ENCODE peak calls at places on chromosome 1, in five cellular contexts. R is body of pancreas, O is ovary, H is adrenal gland, P is sigmoid colon. G is an unnamed sample.

GRCh38 chr1:236338096-236338495 is 56.0 kb upstream of the EDARADD start:
- DNase-seq in R (no peak), O (no peak), H (no peak), P (no peak), G (no peak)

GRCh38 chr1:36622741-36623648 is 140.3 kb upstream of the CSF3R start:
- DNase-seq in R (peak), O (no peak), H (no peak), P (no peak), G (no peak)

GRCh38 chr1:1756661-1757421 is 21.4 kb downstream of the NADK start:
- DNase-seq in R (no peak), O (no peak), H (peak), P (no peak), G (no peak)

GRCh38 chr1:85134583-85135455 is 66.0 kb downstream of the SYDE2 start:
- DNase-seq in R (peak), O (no peak), H (no peak), P (no peak), G (no peak)

GRCh38 chr1:197775282-197776262 is at the start of gene DENND1B:
- DNase-seq in R (peak), O (peak), H (peak), P (peak), G (peak)

GRCh38 chr1:119611701-119612113 is 36.4 kb downstream of the ZNF697 start:
- DNase-seq in R (peak), O (peak), H (peak), P (peak), G (peak)

GRCh38 chr1:219417610-219418009 is 195.3 kb downstream of the ZC3H11B start:
- DNase-seq in R (no peak), O (no peak), H (no peak), P (no peak), G (no peak)

GRCh38 chr1:196306421-196306820 is 301.8 kb downstream of the KCNT2 start:
- DNase-seq in R (no peak), O (no peak), H (no peak), P (no peak), G (no peak)

GRCh38 chr1:28893403-28894102 is 20.8 kb upstream of the EPB41 start:
- DNase-seq in R (no peak), O (no peak), H (no peak), P (no peak), G (no peak)

GRCh38 chr1:9731051-9731537 is 79.6 kb downstream of the PIK3CD start:
- DNase-seq in R (no peak), O (no peak), H (no peak), P (no peak), G (no peak)

GRCh38 chr1:230772457-230773395 is 25.5 kb downstream of the CAPN9 start:
- DNase-seq in R (peak), O (peak), H (peak), P (no peak), G (no peak)

GRCh38 chr1:2198571-2198970 is 4.0 kb upstream of the FAAP20 start:
- DNase-seq in R (peak), O (no peak), H (no peak), P (peak), G (no peak)

DNA sequence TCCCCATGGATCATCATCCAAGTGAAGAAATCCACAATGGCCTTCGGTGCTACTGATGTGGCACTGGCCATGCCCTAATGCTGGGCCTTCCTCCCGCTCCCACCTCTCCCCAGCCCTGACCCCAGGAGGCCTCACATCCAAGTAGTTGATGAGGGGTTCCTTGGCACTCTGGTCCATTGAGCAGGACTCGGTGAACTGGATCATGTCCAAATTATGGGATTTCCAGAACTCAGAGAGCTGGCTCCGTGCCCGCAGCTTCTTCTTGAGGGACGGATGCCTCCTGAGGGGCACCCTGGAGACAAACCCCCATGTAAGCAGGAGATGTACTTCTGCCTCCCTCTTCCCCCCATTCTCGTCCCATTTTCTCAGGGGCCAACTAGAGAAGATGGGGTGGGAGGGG is 929 bp downstream of the CTSE start:
- DNase-seq in R (peak), O (no peak), H (no peak), P (no peak), G (no peak)
- TF ChIP-seq POLR2A in R (no peak), O (no peak), H (no peak), P (no peak), G (no peak)

GRCh38 chr1:101025680-101026393 is at the start of gene DPH5:
- DNase-seq in R (peak), O (peak), H (peak), P (peak), G (peak)
- TF ChIP-seq POLR2A in R (peak), O (peak), H (no peak), P (peak), G (no peak)

GRCh38 chr1:77683142-77683835 is 831 bp upstream of the ZZZ3 start:
- DNase-seq in R (peak), O (peak), H (peak), P (peak), G (peak)
- TF ChIP-seq POLR2A in R (peak), O (peak), H (peak), P (no peak), G (no peak)

GRCh38 chr1:12343823-12344487 is 114.1 kb downstream of the VPS13D start:
- DNase-seq in R (no peak), O (no peak), H (no peak), P (no peak), G (no peak)
- TF ChIP-seq POLR2A in R (no peak), O (no peak), H (no peak), P (no peak), G (no peak)

GRCh38 chr1:207321790-207322530 is 482 bp downstream of the CD55 start:
- DNase-seq in R (no peak), O (no peak), H (no peak), P (no peak), G (peak)

GRCh38 chr1:207318072-207318619 is 3.3 kb upstream of the CD55 start:
- DNase-seq in R (no peak), O (no peak), H (no peak), P (no peak), G (no peak)

GRCh38 chr1:207319207-207319606 is 2.3 kb upstream of the CD55 start:
- DNase-seq in R (no peak), O (no peak), H (no peak), P (no peak), G (no peak)

GRCh38 chr1:207323425-207323976 is 2.0 kb downstream of the CD55 start:
- DNase-seq in R (no peak), O (no peak), H (no peak), P (no peak), G (no peak)

GRCh38 chr1:207321045-207321789 is at the start of gene CD55:
- DNase-seq in R (peak), O (peak), H (peak), P (peak), G (peak)
- TF ChIP-seq POLR2A in R (peak), O (peak), H (peak), P (peak), G (peak)

DNA sequence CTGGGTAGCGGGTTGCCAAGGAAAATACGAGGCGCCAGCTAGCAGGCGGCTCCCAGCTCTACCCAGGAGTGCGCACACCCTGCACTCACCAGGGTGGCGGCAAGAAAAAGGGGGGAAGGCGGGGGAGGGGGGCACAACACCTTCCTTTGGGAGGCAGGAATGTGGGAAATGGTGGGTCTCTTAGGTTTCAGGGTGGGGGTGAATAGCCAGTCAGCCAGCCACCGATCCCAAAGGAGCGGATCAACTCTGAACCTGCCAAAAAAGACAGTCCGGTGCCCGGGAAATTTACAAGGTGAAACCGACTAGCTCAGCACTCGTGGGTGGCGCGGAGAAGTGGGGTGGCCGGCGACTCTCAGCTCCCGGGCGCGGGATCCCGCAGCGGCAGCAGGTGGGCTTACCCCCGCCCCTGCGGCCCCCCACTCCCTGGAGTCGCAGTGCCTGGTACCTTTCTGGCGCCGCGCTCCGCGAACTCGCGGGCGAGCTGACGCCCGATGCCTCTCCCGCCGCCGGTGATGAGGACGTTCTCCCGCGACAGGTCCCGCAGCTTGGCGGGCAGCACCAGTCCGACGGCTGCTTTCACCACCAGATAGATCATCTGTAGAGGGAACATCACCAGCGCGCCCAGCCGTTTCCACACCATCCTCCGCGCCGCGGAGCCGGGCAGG is 1.2 kb downstream of the DHRS3 start:
- DNase-seq in R (peak), O (peak), H (no peak), P (peak), G (peak)
- TF ChIP-seq POLR2A in R (no peak), O (no peak), H (no peak), P (no peak), G (no peak)

GRCh38 chr1:156584813-156585212 is 5.3 kb downstream of the TTC24 start:
- DNase-seq in R (no peak), O (no peak), H (no peak), P (no peak), G (no peak)

GRCh38 chr1:156582388-156583022 is 3.0 kb downstream of the TTC24 start:
- DNase-seq in R (no peak), O (no peak), H (no peak), P (no peak), G (no peak)

GRCh38 chr1:156583821-156584622 is 4.5 kb downstream of the TTC24 start:
- DNase-seq in R (peak), O (peak), H (peak), P (peak), G (peak)

GRCh38 chr1:156579472-156579871 is at the start of gene TTC24:
- DNase-seq in R (no peak), O (no peak), H (no peak), P (peak), G (no peak)

DNA sequence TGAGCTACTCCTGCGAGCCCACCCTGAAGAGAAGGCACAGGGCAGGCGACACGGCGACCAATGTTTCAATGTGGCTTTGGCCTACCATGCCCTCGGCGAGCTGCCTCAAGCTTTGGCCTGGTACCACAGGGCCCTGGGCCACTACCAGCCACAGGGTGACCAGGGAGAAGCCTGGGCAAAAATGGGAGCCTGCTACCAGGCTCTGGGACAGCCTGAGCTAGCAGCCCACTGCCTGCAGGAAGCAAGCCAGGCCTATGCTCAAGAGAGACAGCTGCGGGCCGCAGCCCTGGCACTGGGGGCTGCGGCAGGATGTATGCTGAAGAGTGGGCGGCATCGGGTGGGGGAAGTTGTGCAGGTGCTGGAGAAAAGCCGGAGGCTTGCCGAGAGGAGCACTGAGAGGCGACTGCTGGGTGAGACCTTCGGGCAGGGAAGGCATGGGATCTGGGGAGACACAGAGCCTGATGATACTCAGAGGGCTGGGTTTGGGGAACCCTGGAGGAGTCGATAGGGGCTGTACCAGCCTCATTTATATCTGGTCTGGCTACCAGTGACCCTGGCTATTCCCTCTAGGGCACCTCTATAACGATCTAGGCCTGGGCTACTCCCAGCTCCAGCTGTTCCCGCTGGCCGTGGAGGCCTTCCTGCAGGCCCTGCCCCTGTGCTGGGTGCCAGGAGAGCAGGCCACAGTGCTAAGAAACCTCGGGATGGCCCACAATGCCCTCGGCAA is 2.3 kb downstream of the TTC24 start:
- DNase-seq in R (no peak), O (peak), H (no peak), P (peak), G (no peak)
- TF ChIP-seq POLR2A in R (no peak), O (no peak), H (no peak), P (no peak), G (no peak)

GRCh38 chr1:112954945-112955677 is 885 bp downstream of the SLC16A1 start:
- DNase-seq in R (peak), O (peak), H (peak), P (peak), G (peak)
- TF ChIP-seq POLR2A in R (no peak), O (no peak), H (no peak), P (no peak), G (no peak)